ENCODE peak calls at places on chromosomes 7 and 10, in eight cellular contexts. J, L, Q, X, U, B, M and Y are unnamed samples. For H3K4me1, the result is how much of the 10 kb centered on the place peaks cover.

GRCh38 chr7:69893915-69894314 is 295.6 kb downstream of the AUTS2 start:
- DNase-seq in J (peak), L (no peak), Q (no peak), X (no peak), U (no peak), B (no peak), M (no peak), Y (no peak)

GRCh38 chr10:33008499-33009243 is 50.6 kb upstream of the ITGB1 start:
- DNase-seq in J (peak), L (no peak), Q (peak), X (peak), U (peak), B (peak), M (peak), Y (peak)

GRCh38 chr7:131897016-131897789 is 340.8 kb upstream of the PODXL start:
- DNase-seq in J (no peak), L (no peak), Q (no peak), X (peak), U (peak), B (peak), M (no peak), Y (no peak)

GRCh38 chr7:47586925-47587324 is 5.0 kb upstream of the TNS3 start:
- DNase-seq in J (peak), L (no peak), Q (no peak), X (no peak), U (no peak), B (no peak), M (no peak), Y (no peak)

GRCh38 chr10:84256510-84257342 is 11.9 kb downstream of the RGR start:
- DNase-seq in J (no peak), L (peak), Q (peak), X (peak), U (peak), B (peak), M (no peak), Y (peak)

GRCh38 chr7:33986456-33986855 is 81.1 kb downstream of the BMPER start:
- DNase-seq in J (no peak), L (no peak), Q (no peak), X (no peak), U (no peak), B (no peak), M (no peak), Y (no peak)

GRCh38 chr7:134702366-134703240 is 56.0 kb downstream of the BPGM start:
- DNase-seq in J (no peak), L (no peak), Q (no peak), X (no peak), U (no peak), B (no peak), M (no peak), Y (no peak)

GRCh38 chr10:8055420-8056349 is 1.2 kb downstream of the GATA3 start:
- DNase-seq in J (no peak), L (no peak), Q (no peak), X (no peak), U (no peak), B (peak), M (no peak), Y (no peak)

GRCh38 chr10:96407560-96408069 is 48.8 kb upstream of the OPALIN start:
- DNase-seq in J (no peak), L (no peak), Q (no peak), X (no peak), U (peak), B (no peak), M (no peak), Y (no peak)

GRCh38 chr7:3232228-3232627 is 68.8 kb upstream of the SDK1 start:
- DNase-seq in J (no peak), L (no peak), Q (no peak), X (no peak), U (no peak), B (no peak), M (no peak), Y (no peak)

GRCh38 chr7:85489498-85489897 is 302.6 kb upstream of the SEMA3D start:
- DNase-seq in J (no peak), L (no peak), Q (no peak), X (no peak), U (no peak), B (peak), M (no peak), Y (no peak)

GRCh38 chr10:131886181-131886716 is 14.6 kb upstream of the PPP2R2D start:
- DNase-seq in J (no peak), L (no peak), Q (no peak), X (no peak), U (peak), B (no peak), M (peak), Y (no peak)

GRCh38 chr7:142298009-142298408 is 40.2 kb upstream of the PRSS58 start:
- DNase-seq in J (peak), L (no peak), Q (no peak), X (peak), U (peak), B (peak), M (no peak), Y (no peak)

GRCh38 chr7:44280636-44280992 is 44.8 kb downstream of the CAMK2B start:
- DNase-seq in J (no peak), L (peak), Q (peak), X (no peak), U (peak), B (no peak), M (peak), Y (no peak)

GRCh38 chr10:89100680-89101079 is 106.4 kb downstream of the CH25H start:
- DNase-seq in J (no peak), L (no peak), Q (no peak), X (no peak), U (no peak), B (no peak), M (no peak), Y (no peak)

GRCh38 chr7:29859491-29860180 is 53.3 kb downstream of the WIPF3 start:
- DNase-seq in J (no peak), L (no peak), Q (no peak), X (no peak), U (no peak), B (no peak), M (no peak), Y (no peak)

GRCh38 chr7:40622830-40623507 is 488.2 kb downstream of the SUGCT start:
- DNase-seq in J (no peak), L (no peak), Q (no peak), X (no peak), U (no peak), B (no peak), M (no peak), Y (no peak)

GRCh38 chr7:75900617-75901315 is 14.2 kb upstream of the POR start:
- DNase-seq in J (no peak), L (no peak), Q (no peak), X (no peak), U (no peak), B (no peak), M (no peak), Y (no peak)

GRCh38 chr10:75034131-75034512 is 77.3 kb upstream of the SAMD8 start:
- DNase-seq in J (no peak), L (no peak), Q (no peak), X (no peak), U (no peak), B (no peak), M (no peak), Y (no peak)

GRCh38 chr10:3886191-3886590 is 101.2 kb upstream of the KLF6 start:
- DNase-seq in J (no peak), L (peak), Q (no peak), X (peak), U (peak), B (no peak), M (peak), Y (no peak)

GRCh38 chr10:30705625-30706149 is 76.1 kb upstream of the LYZL2 start:
- DNase-seq in J (peak), L (no peak), Q (no peak), X (no peak), U (no peak), B (no peak), M (no peak), Y (no peak)

GRCh38 chr7:86600506-86601290 is 43.0 kb upstream of the GRM3 start:
- DNase-seq in J (no peak), L (no peak), Q (no peak), X (no peak), U (peak), B (no peak), M (no peak), Y (no peak)

GRCh38 chr10:6086375-6087233 is 2.2 kb upstream of the RBM17 start:
- DNase-seq in J (peak), L (peak), Q (peak), X (peak), U (peak), B (peak), M (peak), Y (peak)

GRCh38 chr10:64196638-64197315 is 675.6 kb downstream of the REEP3 start:
- DNase-seq in J (no peak), L (no peak), Q (no peak), X (no peak), U (no peak), B (no peak), M (no peak), Y (no peak)

GRCh38 chr10:93819520-93819919 is 61.8 kb downstream of the LGI1 start:
- DNase-seq in J (no peak), L (no peak), Q (no peak), X (no peak), U (no peak), B (no peak), M (no peak), Y (no peak)

GRCh38 chr10:94002156-94002555 is 8.4 kb downstream of the PLCE1 start:
- DNase-seq in J (no peak), L (peak), Q (peak), X (no peak), U (no peak), B (no peak), M (no peak), Y (no peak)

GRCh38 chr10:125691160-125691981 is 8.4 kb upstream of the TEX36 start:
- DNase-seq in J (no peak), L (no peak), Q (no peak), X (no peak), U (no peak), B (no peak), M (no peak), Y (no peak)

GRCh38 chr10:132306951-132307751 is 599 bp downstream of the STK32C start:
- DNase-seq in J (no peak), L (peak), Q (peak), X (no peak), U (peak), B (peak), M (peak), Y (peak)

GRCh38 chr10:20743935-20744334 is 153.2 kb downstream of the NEBL start:
- DNase-seq in J (no peak), L (no peak), Q (no peak), X (no peak), U (no peak), B (no peak), M (no peak), Y (no peak)

GRCh38 chr7:131161103-131161502 is 166.6 kb upstream of the MKLN1 start:
- DNase-seq in J (no peak), L (no peak), Q (no peak), X (no peak), U (no peak), B (no peak), M (no peak), Y (no peak)

GRCh38 chr10:132699411-132700167 is 86.4 kb downstream of the NKX6-2 start:
- DNase-seq in J (no peak), L (peak), Q (no peak), X (no peak), U (peak), B (no peak), M (peak), Y (no peak)

GRCh38 chr7:111708072-111708471 is 145.8 kb upstream of the IMMP2L start:
- DNase-seq in J (no peak), L (no peak), Q (no peak), X (no peak), U (no peak), B (no peak), M (no peak), Y (no peak)
- H3K4me1 ChIP-seq in J (under half), L (under half), Q (under half), X (under half), U (under half), B (under half), M (under half), Y (under half)

GRCh38 chr7:116211913-116212596 is 1.7 kb downstream of the TES start:
- DNase-seq in J (no peak), L (no peak), Q (no peak), X (peak), U (no peak), B (no peak), M (no peak), Y (no peak)
- H3K27ac ChIP-seq in J (no peak), L (peak), Q (peak), X (peak), U (no peak), B (peak), M (peak), Y (peak)

GRCh38 chr10:42953684-42954674 is 122.9 kb upstream of the RET start:
- DNase-seq in J (no peak), L (no peak), Q (no peak), X (no peak), U (no peak), B (no peak), M (peak), Y (peak)
- H3K4me1 ChIP-seq in J (under half), L (under half), Q (under half), X (under half), U (under half), B (under half), M (under half), Y (under half)

DNA sequence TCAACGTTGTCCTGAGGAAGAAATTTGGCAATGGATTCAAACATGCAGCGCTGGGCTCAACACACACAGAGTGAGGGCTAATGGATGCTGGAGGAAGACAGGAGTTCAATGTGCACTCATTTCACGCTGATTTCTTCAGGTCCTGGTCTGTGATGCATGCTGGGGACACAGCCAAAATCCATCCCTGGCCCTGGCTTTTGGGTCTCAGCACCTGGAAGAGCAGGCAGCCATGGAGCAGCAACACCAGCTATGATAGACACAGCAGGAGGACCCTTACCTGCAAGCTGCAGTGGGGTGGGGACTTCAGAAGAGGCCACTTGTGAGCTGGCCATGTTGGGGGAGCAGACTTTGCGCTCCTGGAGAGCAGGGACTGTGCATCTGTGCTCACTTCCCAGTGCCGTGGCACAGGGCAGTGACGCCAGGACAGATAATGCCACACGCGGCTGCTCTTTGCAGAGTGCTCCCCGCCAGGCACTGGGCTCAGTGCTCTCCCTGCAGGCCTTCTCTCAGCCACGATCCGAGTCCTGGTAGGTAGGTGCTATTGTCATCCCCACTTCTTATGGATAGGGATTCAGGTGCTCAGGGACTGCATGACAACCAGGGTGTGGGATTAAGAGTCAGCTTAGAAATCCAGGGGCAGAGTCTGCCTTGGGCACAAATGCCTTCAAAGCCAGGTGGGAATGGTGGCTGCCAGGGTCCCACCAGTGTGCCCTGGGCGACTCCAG is 138.8 kb upstream of the UNC5B start:
- DNase-seq in J (no peak), L (no peak), Q (no peak), X (no peak), U (no peak), B (no peak), M (peak), Y (no peak)
- H3K27ac ChIP-seq in J (no peak), L (no peak), Q (no peak), X (no peak), U (no peak), B (no peak), M (no peak), Y (no peak)

GRCh38 chr10:85916192-85916747 is 450.3 kb downstream of the GRID1 start:
- DNase-seq in J (no peak), L (no peak), Q (no peak), X (no peak), U (no peak), B (no peak), M (no peak), Y (no peak)
- H3K4me1 ChIP-seq in J (under half), L (under half), Q (under half), X (under half), U (under half), B (under half), M (half or more), Y (under half)

GRCh38 chr7:84139986-84140729 is 54.4 kb downstream of the SEMA3A start:
- DNase-seq in J (no peak), L (no peak), Q (no peak), X (no peak), U (no peak), B (no peak), M (no peak), Y (no peak)
- H3K27ac ChIP-seq in J (no peak), L (no peak), Q (no peak), X (no peak), U (no peak), B (no peak), M (no peak), Y (no peak)

DNA sequence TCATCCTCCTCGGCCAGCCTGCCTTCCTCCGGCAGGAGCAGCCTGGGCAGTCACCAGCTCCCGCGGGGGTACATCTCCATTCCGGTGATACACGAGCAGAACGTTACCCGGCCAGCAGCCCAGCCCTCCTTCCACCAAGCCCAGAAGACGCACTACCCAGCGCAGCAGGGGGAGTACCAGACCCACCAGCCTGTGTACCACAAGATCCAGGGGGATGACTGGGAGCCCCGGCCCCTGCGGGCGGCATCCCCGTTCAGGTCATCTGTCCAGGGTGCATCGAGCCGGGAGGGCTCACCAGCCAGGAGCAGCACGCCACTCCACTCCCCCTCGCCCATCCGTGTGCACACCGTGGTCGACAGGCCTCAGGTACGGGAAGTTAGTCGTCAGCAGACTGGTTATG is 21.1 kb downstream of the BAG3 start:
- DNase-seq in J (no peak), L (no peak), Q (no peak), X (no peak), U (no peak), B (no peak), M (no peak), Y (no peak)
- H3K4me1 ChIP-seq in J (under half), L (half or more), Q (under half), X (under half), U (under half), B (half or more), M (half or more), Y (under half)